ENCODE peak calls at places on chromosomes 7 and 10, in seven cellular contexts. One of them, this sample, is unnamed.

GRCh38 chr7:12137283-12137682 is 73.8 kb upstream of the TMEM106B start:
- DNase-seq in mucosa of descending colon: no peak
- DNase-seq in GM13976: no peak
- DNase-seq in GM10248: no peak
- DNase-seq in tibial nerve: no peak
- DNase-seq in brain microvascular endothelial cell: no peak
- DNase-seq in activated CD8-positive, alpha-beta T cell treated with anti-CD3 and anti-CD28 coated beads for 36 hours: no peak
- DNase-seq in this sample: no peak

GRCh38 chr10:99787303-99787702 is 4.9 kb downstream of the ABCC2 start:
- DNase-seq in brain microvascular endothelial cell: no peak
- DNase-seq in mucosa of descending colon: no peak
- DNase-seq in GM13976: no peak
- DNase-seq in GM10248: no peak
- DNase-seq in activated CD8-positive, alpha-beta T cell treated with anti-CD3 and anti-CD28 coated beads for 36 hours: no peak
- DNase-seq in tibial nerve: no peak
- DNase-seq in this sample: no peak

GRCh38 chr7:25386311-25386744 is 158.0 kb upstream of the NPVF start:
- DNase-seq in mucosa of descending colon: no peak
- DNase-seq in brain microvascular endothelial cell: no peak
- DNase-seq in activated CD8-positive, alpha-beta T cell treated with anti-CD3 and anti-CD28 coated beads for 36 hours: no peak
- DNase-seq in tibial nerve: no peak
- DNase-seq in GM10248: no peak
- DNase-seq in GM13976: no peak
- DNase-seq in this sample: no peak

GRCh38 chr7:84697506-84697905 is 489.4 kb downstream of the SEMA3D start:
- DNase-seq in brain microvascular endothelial cell: peak; percentile 95
- DNase-seq in tibial nerve: no peak
- DNase-seq in mucosa of descending colon: no peak
- DNase-seq in GM13976: no peak
- DNase-seq in GM10248: no peak
- DNase-seq in activated CD8-positive, alpha-beta T cell treated with anti-CD3 and anti-CD28 coated beads for 36 hours: no peak
- DNase-seq in this sample: no peak

GRCh38 chr10:71971311-71971731 is 7.1 kb downstream of the CHST3 start:
- DNase-seq in tibial nerve: no peak
- DNase-seq in GM13976: no peak
- DNase-seq in activated CD8-positive, alpha-beta T cell treated with anti-CD3 and anti-CD28 coated beads for 36 hours: no peak
- DNase-seq in mucosa of descending colon: no peak
- DNase-seq in brain microvascular endothelial cell: no peak
- DNase-seq in GM10248: no peak
- DNase-seq in this sample: no peak

GRCh38 chr10:69232736-69233135 is 12.6 kb downstream of the HKDC1 start:
- DNase-seq in activated CD8-positive, alpha-beta T cell treated with anti-CD3 and anti-CD28 coated beads for 36 hours: no peak
- DNase-seq in GM13976: no peak
- DNase-seq in GM10248: no peak
- DNase-seq in mucosa of descending colon: peak; percentile 70
- DNase-seq in tibial nerve: no peak
- DNase-seq in brain microvascular endothelial cell: no peak
- DNase-seq in this sample: no peak

GRCh38 chr10:75957721-75958120 is 526.3 kb downstream of the LRMDA start:
- DNase-seq in activated CD8-positive, alpha-beta T cell treated with anti-CD3 and anti-CD28 coated beads for 36 hours: no peak
- DNase-seq in GM13976: no peak
- DNase-seq in GM10248: no peak
- DNase-seq in tibial nerve: no peak
- DNase-seq in brain microvascular endothelial cell: no peak
- DNase-seq in mucosa of descending colon: no peak
- DNase-seq in this sample: no peak

GRCh38 chr10:25536027-25536426 is 361.2 kb downstream of the GPR158 start:
- DNase-seq in brain microvascular endothelial cell: no peak
- DNase-seq in GM13976: no peak
- DNase-seq in activated CD8-positive, alpha-beta T cell treated with anti-CD3 and anti-CD28 coated beads for 36 hours: no peak
- DNase-seq in mucosa of descending colon: no peak
- DNase-seq in GM10248: no peak
- DNase-seq in tibial nerve: no peak
- DNase-seq in this sample: no peak

GRCh38 chr7:741850-742249 is 14.8 kb upstream of the PRKAR1B start:
- DNase-seq in GM13976: no peak
- DNase-seq in activated CD8-positive, alpha-beta T cell treated with anti-CD3 and anti-CD28 coated beads for 36 hours: no peak
- DNase-seq in mucosa of descending colon: no peak
- DNase-seq in GM10248: no peak
- DNase-seq in tibial nerve: no peak
- DNase-seq in brain microvascular endothelial cell: no peak
- DNase-seq in this sample: no peak

GRCh38 chr10:77603529-77603927 is 34.1 kb downstream of the KCNMA1 start:
- DNase-seq in GM13976: no peak
- DNase-seq in brain microvascular endothelial cell: no peak
- DNase-seq in activated CD8-positive, alpha-beta T cell treated with anti-CD3 and anti-CD28 coated beads for 36 hours: peak; percentile 16
- DNase-seq in mucosa of descending colon: peak; percentile 77
- DNase-seq in tibial nerve: no peak
- DNase-seq in GM10248: no peak
- DNase-seq in this sample: no peak

GRCh38 chr10:61136151-61136550 is 192.2 kb upstream of the RHOBTB1 start:
- DNase-seq in mucosa of descending colon: no peak
- DNase-seq in activated CD8-positive, alpha-beta T cell treated with anti-CD3 and anti-CD28 coated beads for 36 hours: no peak
- DNase-seq in tibial nerve: no peak
- DNase-seq in GM13976: no peak
- DNase-seq in brain microvascular endothelial cell: peak; percentile 40
- DNase-seq in GM10248: no peak
- DNase-seq in this sample: no peak

GRCh38 chr10:77431209-77431611 is 206.4 kb downstream of the KCNMA1 start:
- DNase-seq in GM13976: no peak
- DNase-seq in brain microvascular endothelial cell: no peak
- DNase-seq in activated CD8-positive, alpha-beta T cell treated with anti-CD3 and anti-CD28 coated beads for 36 hours: no peak
- DNase-seq in GM10248: no peak
- DNase-seq in mucosa of descending colon: no peak
- DNase-seq in tibial nerve: no peak
- DNase-seq in this sample: no peak

DNA sequence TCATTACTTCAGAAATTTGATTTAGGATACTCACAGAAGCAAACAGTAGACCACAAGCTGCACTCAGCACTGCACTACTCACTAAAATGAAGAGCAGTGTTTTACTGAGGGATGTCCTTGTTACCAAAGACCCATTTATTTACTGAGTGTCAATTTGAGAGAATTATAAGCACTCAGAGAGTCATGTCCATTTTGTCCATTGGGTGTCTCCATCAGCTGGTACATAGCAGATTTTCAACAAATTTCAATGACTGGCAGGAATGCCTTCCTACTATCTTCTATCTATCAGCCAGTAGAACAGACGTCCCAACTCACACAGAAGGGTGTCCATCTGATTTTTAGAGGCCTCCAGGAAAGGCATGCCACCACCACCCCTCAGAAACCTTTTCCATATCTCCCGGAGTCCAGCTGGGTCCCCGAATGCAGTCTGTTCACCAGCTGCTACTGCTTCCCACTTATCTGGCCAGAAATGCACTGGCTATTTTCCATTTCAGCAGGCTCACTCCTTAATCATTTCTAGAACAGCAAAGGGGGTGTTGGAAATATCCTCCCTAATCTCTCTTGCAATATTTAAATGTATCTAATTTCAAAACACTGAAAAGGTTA is 1164.2 kb upstream of the CELF2 start:
- DNase-seq in mucosa of descending colon: no peak
- DNase-seq in GM10248: no peak
- DNase-seq in activated CD8-positive, alpha-beta T cell treated with anti-CD3 and anti-CD28 coated beads for 36 hours: no peak
- DNase-seq in tibial nerve: no peak
- DNase-seq in GM13976: no peak
- DNase-seq in brain microvascular endothelial cell: no peak
- DNase-seq in this sample: no peak
- TF ChIP-seq CTCF in mucosa of descending colon: no peak
- TF ChIP-seq CTCF in GM10248: no peak
- TF ChIP-seq CTCF in activated CD8-positive, alpha-beta T cell treated with anti-CD3 and anti-CD28 coated beads for 36 hours: no peak
- TF ChIP-seq CTCF in tibial nerve: no peak
- TF ChIP-seq CTCF in GM13976: no peak
- TF ChIP-seq CTCF in brain microvascular endothelial cell: no peak
- TF ChIP-seq CTCF in this sample: no peak

GRCh38 chr10:126302195-126302594 is 86.1 kb downstream of the ADAM12 start:
- DNase-seq in activated CD8-positive, alpha-beta T cell treated with anti-CD3 and anti-CD28 coated beads for 36 hours: no peak
- DNase-seq in GM10248: no peak
- DNase-seq in brain microvascular endothelial cell: no peak
- DNase-seq in mucosa of descending colon: no peak
- DNase-seq in GM13976: no peak
- DNase-seq in tibial nerve: no peak
- DNase-seq in this sample: no peak

GRCh38 chr10:126302831-126303230 is 85.4 kb downstream of the ADAM12 start:
- DNase-seq in activated CD8-positive, alpha-beta T cell treated with anti-CD3 and anti-CD28 coated beads for 36 hours: no peak
- DNase-seq in brain microvascular endothelial cell: peak; percentile 12
- DNase-seq in tibial nerve: no peak
- DNase-seq in GM13976: no peak
- DNase-seq in mucosa of descending colon: no peak
- DNase-seq in GM10248: no peak
- DNase-seq in this sample: no peak
- TF ChIP-seq CTCF in activated CD8-positive, alpha-beta T cell treated with anti-CD3 and anti-CD28 coated beads for 36 hours: no peak
- TF ChIP-seq CTCF in brain microvascular endothelial cell: peak; percentile 36
- TF ChIP-seq CTCF in tibial nerve: no peak
- TF ChIP-seq CTCF in GM13976: no peak
- TF ChIP-seq CTCF in mucosa of descending colon: no peak
- TF ChIP-seq CTCF in GM10248: no peak
- TF ChIP-seq CTCF in this sample: no peak

GRCh38 chr10:110443239-110444008 is 54.3 kb upstream of the DUSP5 start:
- DNase-seq in brain microvascular endothelial cell: no peak
- DNase-seq in GM10248: no peak
- DNase-seq in activated CD8-positive, alpha-beta T cell treated with anti-CD3 and anti-CD28 coated beads for 36 hours: no peak
- DNase-seq in GM13976: no peak
- DNase-seq in mucosa of descending colon: no peak
- DNase-seq in tibial nerve: no peak
- DNase-seq in this sample: no peak
- TF ChIP-seq CTCF in brain microvascular endothelial cell: no peak
- TF ChIP-seq CTCF in GM10248: no peak
- TF ChIP-seq CTCF in activated CD8-positive, alpha-beta T cell treated with anti-CD3 and anti-CD28 coated beads for 36 hours: no peak
- TF ChIP-seq CTCF in GM13976: no peak
- TF ChIP-seq CTCF in mucosa of descending colon: no peak
- TF ChIP-seq CTCF in tibial nerve: no peak
- TF ChIP-seq CTCF in this sample: no peak

GRCh38 chr7:87565877-87566276 is 34.8 kb downstream of the ABCB1 start:
- DNase-seq in GM13976: no peak
- DNase-seq in mucosa of descending colon: no peak
- DNase-seq in tibial nerve: no peak
- DNase-seq in activated CD8-positive, alpha-beta T cell treated with anti-CD3 and anti-CD28 coated beads for 36 hours: no peak
- DNase-seq in brain microvascular endothelial cell: no peak
- DNase-seq in GM10248: no peak
- DNase-seq in this sample: no peak

GRCh38 chr7:87566311-87566710 is 34.4 kb downstream of the ABCB1 start:
- DNase-seq in GM13976: no peak
- DNase-seq in mucosa of descending colon: no peak
- DNase-seq in tibial nerve: no peak
- DNase-seq in brain microvascular endothelial cell: no peak
- DNase-seq in GM10248: no peak
- DNase-seq in activated CD8-positive, alpha-beta T cell treated with anti-CD3 and anti-CD28 coated beads for 36 hours: no peak
- DNase-seq in this sample: no peak

GRCh38 chr7:87561702-87562101 is 39.0 kb downstream of the ABCB1 start:
- DNase-seq in GM13976: no peak
- DNase-seq in GM10248: no peak
- DNase-seq in activated CD8-positive, alpha-beta T cell treated with anti-CD3 and anti-CD28 coated beads for 36 hours: no peak
- DNase-seq in brain microvascular endothelial cell: no peak
- DNase-seq in mucosa of descending colon: no peak
- DNase-seq in tibial nerve: no peak
- DNase-seq in this sample: no peak

GRCh38 chr7:87567052-87567451 is 33.6 kb downstream of the ABCB1 start:
- DNase-seq in GM13976: no peak
- DNase-seq in brain microvascular endothelial cell: no peak
- DNase-seq in activated CD8-positive, alpha-beta T cell treated with anti-CD3 and anti-CD28 coated beads for 36 hours: no peak
- DNase-seq in tibial nerve: no peak
- DNase-seq in GM10248: no peak
- DNase-seq in mucosa of descending colon: no peak
- DNase-seq in this sample: no peak

GRCh38 chr7:87564290-87564963 is 36.3 kb downstream of the ABCB1 start:
- DNase-seq in mucosa of descending colon: peak; percentile 78
- DNase-seq in activated CD8-positive, alpha-beta T cell treated with anti-CD3 and anti-CD28 coated beads for 36 hours: peak; percentile 43
- DNase-seq in GM10248: peak; percentile 25
- DNase-seq in brain microvascular endothelial cell: no peak
- DNase-seq in GM13976: peak; percentile 18
- DNase-seq in tibial nerve: no peak
- DNase-seq in this sample: peak; percentile 25
- TF ChIP-seq CTCF in mucosa of descending colon: peak; percentile 60
- TF ChIP-seq CTCF in activated CD8-positive, alpha-beta T cell treated with anti-CD3 and anti-CD28 coated beads for 36 hours: peak; percentile 49
- TF ChIP-seq CTCF in GM10248: peak; percentile 41
- TF ChIP-seq CTCF in brain microvascular endothelial cell: peak; percentile 80
- TF ChIP-seq CTCF in GM13976: peak; percentile 24
- TF ChIP-seq CTCF in tibial nerve: no peak
- TF ChIP-seq CTCF in this sample: peak; percentile 34

DNA sequence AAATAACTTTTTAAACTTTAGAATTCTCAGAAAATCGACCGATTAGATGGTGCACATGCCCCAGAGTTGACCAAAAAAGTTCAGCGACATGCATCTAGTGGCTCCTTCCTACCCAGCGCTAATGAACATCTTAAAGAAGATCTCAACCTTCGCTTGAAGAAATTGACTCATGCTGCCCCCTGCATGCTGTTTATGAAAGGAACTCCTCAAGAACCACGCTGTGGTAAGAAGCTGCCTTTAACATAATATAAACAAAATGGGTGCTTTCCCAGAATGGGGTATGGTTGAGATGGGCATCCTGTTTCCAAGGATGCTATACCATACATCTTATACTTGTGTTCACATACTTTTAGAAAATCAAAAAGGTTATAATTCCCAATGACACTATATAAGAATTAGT is 24.6 kb downstream of the GLRX3 start:
- DNase-seq in GM10248: no peak
- DNase-seq in GM13976: no peak
- DNase-seq in activated CD8-positive, alpha-beta T cell treated with anti-CD3 and anti-CD28 coated beads for 36 hours: peak; percentile 36
- DNase-seq in mucosa of descending colon: no peak
- DNase-seq in tibial nerve: no peak
- DNase-seq in brain microvascular endothelial cell: peak; percentile 31
- DNase-seq in this sample: no peak
- TF ChIP-seq CTCF in GM10248: peak; percentile 16
- TF ChIP-seq CTCF in GM13976: no peak
- TF ChIP-seq CTCF in activated CD8-positive, alpha-beta T cell treated with anti-CD3 and anti-CD28 coated beads for 36 hours: no peak
- TF ChIP-seq CTCF in mucosa of descending colon: no peak
- TF ChIP-seq CTCF in tibial nerve: no peak
- TF ChIP-seq CTCF in brain microvascular endothelial cell: peak; percentile 36
- TF ChIP-seq CTCF in this sample: no peak

GRCh38 chr7:129389829-129390228 is 44.4 kb upstream of the STRIP2 start:
- DNase-seq in tibial nerve: no peak
- DNase-seq in brain microvascular endothelial cell: no peak
- DNase-seq in GM10248: no peak
- DNase-seq in activated CD8-positive, alpha-beta T cell treated with anti-CD3 and anti-CD28 coated beads for 36 hours: no peak
- DNase-seq in GM13976: no peak
- DNase-seq in mucosa of descending colon: no peak
- DNase-seq in this sample: no peak
- TF ChIP-seq CTCF in tibial nerve: no peak
- TF ChIP-seq CTCF in brain microvascular endothelial cell: peak; percentile 22
- TF ChIP-seq CTCF in GM10248: no peak
- TF ChIP-seq CTCF in activated CD8-positive, alpha-beta T cell treated with anti-CD3 and anti-CD28 coated beads for 36 hours: no peak
- TF ChIP-seq CTCF in GM13976: no peak
- TF ChIP-seq CTCF in mucosa of descending colon: no peak
- TF ChIP-seq CTCF in this sample: no peak

DNA sequence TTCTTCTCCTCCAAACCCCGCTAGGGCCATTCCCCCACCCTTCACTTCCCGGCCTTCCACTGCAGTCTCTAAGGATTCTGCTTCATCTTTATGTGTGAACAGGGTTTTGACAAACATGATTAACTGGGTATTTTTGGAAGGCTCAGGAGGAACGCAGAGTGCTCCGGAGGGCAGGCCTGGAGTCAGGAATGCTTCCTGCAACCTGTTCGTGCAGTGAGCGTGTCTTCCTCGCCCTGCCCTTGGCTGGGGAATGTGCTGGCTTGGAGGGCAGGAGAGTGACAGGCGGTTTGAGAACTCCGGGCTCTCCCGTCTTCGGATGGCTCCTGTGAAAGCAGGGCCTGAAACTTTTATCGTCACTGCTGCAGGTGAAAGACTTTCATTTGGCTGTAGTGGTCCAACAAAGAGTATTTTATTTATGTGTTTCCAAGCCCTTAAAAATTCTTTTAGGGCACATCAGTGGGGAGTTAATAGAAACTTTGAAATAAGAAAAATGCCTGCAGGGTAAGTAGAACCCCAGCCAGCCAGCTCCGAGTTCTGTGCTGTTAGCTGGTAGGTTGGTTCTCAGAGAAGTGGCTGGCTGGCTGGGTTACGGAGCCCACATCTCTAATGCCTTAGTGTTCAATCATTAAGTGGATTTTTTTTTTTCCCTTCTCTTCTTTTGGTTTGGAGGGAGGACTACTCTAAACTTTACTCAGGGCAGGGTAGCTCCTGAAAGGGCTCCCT is 51.0 kb downstream of the TCF7L2 start:
- DNase-seq in brain microvascular endothelial cell: no peak
- DNase-seq in tibial nerve: no peak
- DNase-seq in GM13976: no peak
- DNase-seq in activated CD8-positive, alpha-beta T cell treated with anti-CD3 and anti-CD28 coated beads for 36 hours: no peak
- DNase-seq in mucosa of descending colon: no peak
- DNase-seq in GM10248: no peak
- DNase-seq in this sample: no peak
- TF ChIP-seq CTCF in brain microvascular endothelial cell: no peak
- TF ChIP-seq CTCF in tibial nerve: no peak
- TF ChIP-seq CTCF in GM13976: no peak
- TF ChIP-seq CTCF in activated CD8-positive, alpha-beta T cell treated with anti-CD3 and anti-CD28 coated beads for 36 hours: no peak
- TF ChIP-seq CTCF in mucosa of descending colon: no peak
- TF ChIP-seq CTCF in GM10248: no peak
- TF ChIP-seq CTCF in this sample: no peak